ENCODE peak calls at places on chromosomes 4 and X, in ten cellular contexts. One of them, this sample, is unnamed.

GRCh38 chr4:62898115-62898514 is 1511.1 kb downstream of the TECRL start:
- DNase-seq in cardiac fibroblast: no peak
- DNase-seq in stimulated activated CD8-positive, alpha-beta memory T cell treated with anti-CD3 and anti-CD28 coated beads, Interleukin-15, amount 100 ng/mL, for 4 hours: no peak
- DNase-seq in tibial artery: no peak
- DNase-seq in endothelial cell: no peak
- DNase-seq in fibroblast of the conjunctiva: no peak
- DNase-seq in activated naive CD4-positive, alpha-beta T cell treated with anti-CD3 and anti-CD28 coated beads, Interleukin-2, amount 10 ng/mL, durations not matched to agents 7 days and 5 days: no peak
- DNase-seq in GM23248: no peak
- DNase-seq in T-helper 1 cell: no peak
- DNase-seq in HEK293T: no peak
- DNase-seq in this sample: no peak

GRCh38 chrX:12580548-12580947 is 210.7 kb upstream of the PRPS2 start:
- DNase-seq in cardiac fibroblast: no peak
- DNase-seq in stimulated activated CD8-positive, alpha-beta memory T cell treated with anti-CD3 and anti-CD28 coated beads, Interleukin-15, amount 100 ng/mL, for 4 hours: no peak
- DNase-seq in tibial artery: no peak
- DNase-seq in endothelial cell: no peak
- DNase-seq in fibroblast of the conjunctiva: no peak
- DNase-seq in activated naive CD4-positive, alpha-beta T cell treated with anti-CD3 and anti-CD28 coated beads, Interleukin-2, amount 10 ng/mL, durations not matched to agents 7 days and 5 days: no peak
- DNase-seq in GM23248: no peak
- DNase-seq in T-helper 1 cell: no peak
- DNase-seq in HEK293T: no peak
- DNase-seq in this sample: no peak

GRCh38 chr4:23485793-23486192 is 404.1 kb downstream of the PPARGC1A start:
- DNase-seq in cardiac fibroblast: peak
- DNase-seq in stimulated activated CD8-positive, alpha-beta memory T cell treated with anti-CD3 and anti-CD28 coated beads, Interleukin-15, amount 100 ng/mL, for 4 hours: no peak
- DNase-seq in tibial artery: no peak
- DNase-seq in endothelial cell: no peak
- DNase-seq in fibroblast of the conjunctiva: no peak
- DNase-seq in activated naive CD4-positive, alpha-beta T cell treated with anti-CD3 and anti-CD28 coated beads, Interleukin-2, amount 10 ng/mL, durations not matched to agents 7 days and 5 days: no peak
- DNase-seq in GM23248: no peak
- DNase-seq in T-helper 1 cell: no peak
- DNase-seq in HEK293T: no peak
- DNase-seq in this sample: no peak

GRCh38 chrX:71542825-71543224 is 9.9 kb downstream of the OGT start:
- DNase-seq in cardiac fibroblast: no peak
- DNase-seq in stimulated activated CD8-positive, alpha-beta memory T cell treated with anti-CD3 and anti-CD28 coated beads, Interleukin-15, amount 100 ng/mL, for 4 hours: no peak
- DNase-seq in tibial artery: no peak
- DNase-seq in endothelial cell: no peak
- DNase-seq in fibroblast of the conjunctiva: no peak
- DNase-seq in activated naive CD4-positive, alpha-beta T cell treated with anti-CD3 and anti-CD28 coated beads, Interleukin-2, amount 10 ng/mL, durations not matched to agents 7 days and 5 days: no peak
- DNase-seq in GM23248: peak
- DNase-seq in T-helper 1 cell: no peak
- DNase-seq in HEK293T: no peak
- DNase-seq in this sample: no peak

GRCh38 chrX:41043950-41044349 is 41.3 kb upstream of the USP9X start:
- DNase-seq in cardiac fibroblast: peak
- DNase-seq in stimulated activated CD8-positive, alpha-beta memory T cell treated with anti-CD3 and anti-CD28 coated beads, Interleukin-15, amount 100 ng/mL, for 4 hours: no peak
- DNase-seq in tibial artery: no peak
- DNase-seq in endothelial cell: no peak
- DNase-seq in fibroblast of the conjunctiva: peak
- DNase-seq in activated naive CD4-positive, alpha-beta T cell treated with anti-CD3 and anti-CD28 coated beads, Interleukin-2, amount 10 ng/mL, durations not matched to agents 7 days and 5 days: no peak
- DNase-seq in GM23248: peak
- DNase-seq in T-helper 1 cell: no peak
- DNase-seq in HEK293T: no peak
- DNase-seq in this sample: no peak

GRCh38 chr4:75516144-75516543 is 1.9 kb downstream of the THAP6 start:
- DNase-seq in cardiac fibroblast: no peak
- DNase-seq in stimulated activated CD8-positive, alpha-beta memory T cell treated with anti-CD3 and anti-CD28 coated beads, Interleukin-15, amount 100 ng/mL, for 4 hours: no peak
- DNase-seq in tibial artery: no peak
- DNase-seq in endothelial cell: no peak
- DNase-seq in fibroblast of the conjunctiva: no peak
- DNase-seq in activated naive CD4-positive, alpha-beta T cell treated with anti-CD3 and anti-CD28 coated beads, Interleukin-2, amount 10 ng/mL, durations not matched to agents 7 days and 5 days: no peak
- DNase-seq in GM23248: no peak
- DNase-seq in T-helper 1 cell: no peak
- DNase-seq in HEK293T: no peak
- DNase-seq in this sample: no peak

GRCh38 chr4:62670509-62670908 is 1470.4 kb downstream of the ADGRL3 start:
- DNase-seq in cardiac fibroblast: no peak
- DNase-seq in stimulated activated CD8-positive, alpha-beta memory T cell treated with anti-CD3 and anti-CD28 coated beads, Interleukin-15, amount 100 ng/mL, for 4 hours: no peak
- DNase-seq in tibial artery: no peak
- DNase-seq in endothelial cell: no peak
- DNase-seq in fibroblast of the conjunctiva: no peak
- DNase-seq in activated naive CD4-positive, alpha-beta T cell treated with anti-CD3 and anti-CD28 coated beads, Interleukin-2, amount 10 ng/mL, durations not matched to agents 7 days and 5 days: no peak
- DNase-seq in GM23248: no peak
- DNase-seq in T-helper 1 cell: no peak
- DNase-seq in HEK293T: no peak
- DNase-seq in this sample: no peak

GRCh38 chr4:99657801-99658200 is at the start of gene C4orf54:
- DNase-seq in cardiac fibroblast: no peak
- DNase-seq in stimulated activated CD8-positive, alpha-beta memory T cell treated with anti-CD3 and anti-CD28 coated beads, Interleukin-15, amount 100 ng/mL, for 4 hours: no peak
- DNase-seq in tibial artery: no peak
- DNase-seq in endothelial cell: no peak
- DNase-seq in fibroblast of the conjunctiva: no peak
- DNase-seq in activated naive CD4-positive, alpha-beta T cell treated with anti-CD3 and anti-CD28 coated beads, Interleukin-2, amount 10 ng/mL, durations not matched to agents 7 days and 5 days: no peak
- DNase-seq in GM23248: no peak
- DNase-seq in T-helper 1 cell: no peak
- DNase-seq in HEK293T: no peak
- DNase-seq in this sample: no peak

GRCh38 chrX:48493890-48494364 is 14.9 kb upstream of the PORCN start:
- DNase-seq in cardiac fibroblast: peak
- DNase-seq in stimulated activated CD8-positive, alpha-beta memory T cell treated with anti-CD3 and anti-CD28 coated beads, Interleukin-15, amount 100 ng/mL, for 4 hours: no peak
- DNase-seq in tibial artery: no peak
- DNase-seq in endothelial cell: peak
- DNase-seq in fibroblast of the conjunctiva: no peak
- DNase-seq in activated naive CD4-positive, alpha-beta T cell treated with anti-CD3 and anti-CD28 coated beads, Interleukin-2, amount 10 ng/mL, durations not matched to agents 7 days and 5 days: peak
- DNase-seq in GM23248: peak
- DNase-seq in T-helper 1 cell: no peak
- DNase-seq in HEK293T: peak
- DNase-seq in this sample: no peak

GRCh38 chr4:39770471-39770870 is 72.5 kb downstream of the UBE2K start:
- DNase-seq in cardiac fibroblast: no peak
- DNase-seq in stimulated activated CD8-positive, alpha-beta memory T cell treated with anti-CD3 and anti-CD28 coated beads, Interleukin-15, amount 100 ng/mL, for 4 hours: no peak
- DNase-seq in tibial artery: no peak
- DNase-seq in endothelial cell: no peak
- DNase-seq in fibroblast of the conjunctiva: no peak
- DNase-seq in activated naive CD4-positive, alpha-beta T cell treated with anti-CD3 and anti-CD28 coated beads, Interleukin-2, amount 10 ng/mL, durations not matched to agents 7 days and 5 days: no peak
- DNase-seq in GM23248: no peak
- DNase-seq in T-helper 1 cell: no peak
- DNase-seq in HEK293T: no peak
- DNase-seq in this sample: no peak

GRCh38 chr4:28001698-28002097 is 1141.1 kb downstream of the STIM2 start:
- DNase-seq in cardiac fibroblast: no peak
- DNase-seq in stimulated activated CD8-positive, alpha-beta memory T cell treated with anti-CD3 and anti-CD28 coated beads, Interleukin-15, amount 100 ng/mL, for 4 hours: no peak
- DNase-seq in tibial artery: no peak
- DNase-seq in endothelial cell: no peak
- DNase-seq in fibroblast of the conjunctiva: no peak
- DNase-seq in activated naive CD4-positive, alpha-beta T cell treated with anti-CD3 and anti-CD28 coated beads, Interleukin-2, amount 10 ng/mL, durations not matched to agents 7 days and 5 days: no peak
- DNase-seq in GM23248: no peak
- DNase-seq in T-helper 1 cell: no peak
- DNase-seq in HEK293T: no peak
- DNase-seq in this sample: no peak

GRCh38 chr4:100826808-100827548 is 309.2 kb upstream of the EMCN start:
- DNase-seq in cardiac fibroblast: no peak
- DNase-seq in stimulated activated CD8-positive, alpha-beta memory T cell treated with anti-CD3 and anti-CD28 coated beads, Interleukin-15, amount 100 ng/mL, for 4 hours: no peak
- DNase-seq in tibial artery: no peak
- DNase-seq in endothelial cell: no peak
- DNase-seq in fibroblast of the conjunctiva: no peak
- DNase-seq in activated naive CD4-positive, alpha-beta T cell treated with anti-CD3 and anti-CD28 coated beads, Interleukin-2, amount 10 ng/mL, durations not matched to agents 7 days and 5 days: no peak
- DNase-seq in GM23248: no peak
- DNase-seq in T-helper 1 cell: no peak
- DNase-seq in HEK293T: no peak
- DNase-seq in this sample: no peak

GRCh38 chrX:109270580-109271484 is 211.1 kb downstream of the GUCY2F start:
- DNase-seq in cardiac fibroblast: peak
- DNase-seq in stimulated activated CD8-positive, alpha-beta memory T cell treated with anti-CD3 and anti-CD28 coated beads, Interleukin-15, amount 100 ng/mL, for 4 hours: no peak
- DNase-seq in tibial artery: no peak
- DNase-seq in endothelial cell: no peak
- DNase-seq in fibroblast of the conjunctiva: no peak
- DNase-seq in activated naive CD4-positive, alpha-beta T cell treated with anti-CD3 and anti-CD28 coated beads, Interleukin-2, amount 10 ng/mL, durations not matched to agents 7 days and 5 days: no peak
- DNase-seq in GM23248: peak
- DNase-seq in T-helper 1 cell: no peak
- DNase-seq in HEK293T: no peak
- DNase-seq in this sample: no peak

GRCh38 chr4:151807220-151807619 is 46.4 kb upstream of the GATB start:
- DNase-seq in cardiac fibroblast: peak
- DNase-seq in stimulated activated CD8-positive, alpha-beta memory T cell treated with anti-CD3 and anti-CD28 coated beads, Interleukin-15, amount 100 ng/mL, for 4 hours: no peak
- DNase-seq in tibial artery: no peak
- DNase-seq in endothelial cell: no peak
- DNase-seq in fibroblast of the conjunctiva: no peak
- DNase-seq in activated naive CD4-positive, alpha-beta T cell treated with anti-CD3 and anti-CD28 coated beads, Interleukin-2, amount 10 ng/mL, durations not matched to agents 7 days and 5 days: no peak
- DNase-seq in GM23248: peak
- DNase-seq in T-helper 1 cell: no peak
- DNase-seq in HEK293T: no peak
- DNase-seq in this sample: no peak

GRCh38 chrX:13220916-13221315 is 98.9 kb downstream of the ATXN3L start:
- DNase-seq in cardiac fibroblast: peak
- DNase-seq in stimulated activated CD8-positive, alpha-beta memory T cell treated with anti-CD3 and anti-CD28 coated beads, Interleukin-15, amount 100 ng/mL, for 4 hours: no peak
- DNase-seq in tibial artery: no peak
- DNase-seq in endothelial cell: no peak
- DNase-seq in fibroblast of the conjunctiva: peak
- DNase-seq in activated naive CD4-positive, alpha-beta T cell treated with anti-CD3 and anti-CD28 coated beads, Interleukin-2, amount 10 ng/mL, durations not matched to agents 7 days and 5 days: no peak
- DNase-seq in GM23248: peak
- DNase-seq in T-helper 1 cell: no peak
- DNase-seq in HEK293T: no peak
- DNase-seq in this sample: no peak

GRCh38 chr4:70914631-70915030 is 12.5 kb downstream of the MOB1B start:
- DNase-seq in cardiac fibroblast: no peak
- DNase-seq in stimulated activated CD8-positive, alpha-beta memory T cell treated with anti-CD3 and anti-CD28 coated beads, Interleukin-15, amount 100 ng/mL, for 4 hours: no peak
- DNase-seq in tibial artery: no peak
- DNase-seq in endothelial cell: no peak
- DNase-seq in fibroblast of the conjunctiva: no peak
- DNase-seq in activated naive CD4-positive, alpha-beta T cell treated with anti-CD3 and anti-CD28 coated beads, Interleukin-2, amount 10 ng/mL, durations not matched to agents 7 days and 5 days: no peak
- DNase-seq in GM23248: no peak
- DNase-seq in T-helper 1 cell: no peak
- DNase-seq in HEK293T: no peak
- DNase-seq in this sample: no peak

GRCh38 chrX:43556207-43556606 is 99.9 kb upstream of the MAOA start:
- DNase-seq in cardiac fibroblast: no peak
- DNase-seq in stimulated activated CD8-positive, alpha-beta memory T cell treated with anti-CD3 and anti-CD28 coated beads, Interleukin-15, amount 100 ng/mL, for 4 hours: no peak
- DNase-seq in tibial artery: no peak
- DNase-seq in endothelial cell: no peak
- DNase-seq in fibroblast of the conjunctiva: no peak
- DNase-seq in activated naive CD4-positive, alpha-beta T cell treated with anti-CD3 and anti-CD28 coated beads, Interleukin-2, amount 10 ng/mL, durations not matched to agents 7 days and 5 days: no peak
- DNase-seq in GM23248: no peak
- DNase-seq in T-helper 1 cell: no peak
- DNase-seq in HEK293T: no peak
- DNase-seq in this sample: no peak

GRCh38 chrX:133307637-133308485 is 89.7 kb upstream of the TFDP3 start:
- DNase-seq in cardiac fibroblast: no peak
- DNase-seq in stimulated activated CD8-positive, alpha-beta memory T cell treated with anti-CD3 and anti-CD28 coated beads, Interleukin-15, amount 100 ng/mL, for 4 hours: no peak
- DNase-seq in tibial artery: peak
- DNase-seq in endothelial cell: peak
- DNase-seq in fibroblast of the conjunctiva: no peak
- DNase-seq in activated naive CD4-positive, alpha-beta T cell treated with anti-CD3 and anti-CD28 coated beads, Interleukin-2, amount 10 ng/mL, durations not matched to agents 7 days and 5 days: no peak
- DNase-seq in GM23248: peak
- DNase-seq in T-helper 1 cell: no peak
- DNase-seq in HEK293T: no peak
- DNase-seq in this sample: no peak

GRCh38 chr4:157072002-157072401 is 3.9 kb upstream of the GLRB start:
- DNase-seq in cardiac fibroblast: peak
- DNase-seq in stimulated activated CD8-positive, alpha-beta memory T cell treated with anti-CD3 and anti-CD28 coated beads, Interleukin-15, amount 100 ng/mL, for 4 hours: no peak
- DNase-seq in tibial artery: no peak
- DNase-seq in endothelial cell: no peak
- DNase-seq in fibroblast of the conjunctiva: no peak
- DNase-seq in activated naive CD4-positive, alpha-beta T cell treated with anti-CD3 and anti-CD28 coated beads, Interleukin-2, amount 10 ng/mL, durations not matched to agents 7 days and 5 days: no peak
- DNase-seq in GM23248: peak
- DNase-seq in T-helper 1 cell: no peak
- DNase-seq in HEK293T: no peak
- DNase-seq in this sample: no peak

GRCh38 chr4:148056879-148057278 is 325.0 kb downstream of the ARHGAP10 start:
- DNase-seq in cardiac fibroblast: peak
- DNase-seq in stimulated activated CD8-positive, alpha-beta memory T cell treated with anti-CD3 and anti-CD28 coated beads, Interleukin-15, amount 100 ng/mL, for 4 hours: peak
- DNase-seq in tibial artery: peak
- DNase-seq in endothelial cell: no peak
- DNase-seq in fibroblast of the conjunctiva: peak
- DNase-seq in activated naive CD4-positive, alpha-beta T cell treated with anti-CD3 and anti-CD28 coated beads, Interleukin-2, amount 10 ng/mL, durations not matched to agents 7 days and 5 days: peak
- DNase-seq in GM23248: peak
- DNase-seq in T-helper 1 cell: peak
- DNase-seq in HEK293T: peak
- DNase-seq in this sample: peak

GRCh38 chr4:1992468-1993168 is 16.2 kb downstream of the NELFA start:
- DNase-seq in cardiac fibroblast: peak
- DNase-seq in stimulated activated CD8-positive, alpha-beta memory T cell treated with anti-CD3 and anti-CD28 coated beads, Interleukin-15, amount 100 ng/mL, for 4 hours: no peak
- DNase-seq in tibial artery: no peak
- DNase-seq in endothelial cell: peak
- DNase-seq in fibroblast of the conjunctiva: no peak
- DNase-seq in activated naive CD4-positive, alpha-beta T cell treated with anti-CD3 and anti-CD28 coated beads, Interleukin-2, amount 10 ng/mL, durations not matched to agents 7 days and 5 days: no peak
- DNase-seq in GM23248: no peak
- DNase-seq in T-helper 1 cell: no peak
- DNase-seq in HEK293T: no peak
- DNase-seq in this sample: no peak

GRCh38 chrX:124268099-124268498 is 64.4 kb upstream of the TEX13D start:
- DNase-seq in cardiac fibroblast: no peak
- DNase-seq in stimulated activated CD8-positive, alpha-beta memory T cell treated with anti-CD3 and anti-CD28 coated beads, Interleukin-15, amount 100 ng/mL, for 4 hours: no peak
- DNase-seq in tibial artery: no peak
- DNase-seq in endothelial cell: no peak
- DNase-seq in fibroblast of the conjunctiva: no peak
- DNase-seq in activated naive CD4-positive, alpha-beta T cell treated with anti-CD3 and anti-CD28 coated beads, Interleukin-2, amount 10 ng/mL, durations not matched to agents 7 days and 5 days: no peak
- DNase-seq in GM23248: no peak
- DNase-seq in T-helper 1 cell: no peak
- DNase-seq in HEK293T: no peak
- DNase-seq in this sample: no peak

GRCh38 chr4:39330353-39330752 is 35.8 kb downstream of the RFC1 start:
- DNase-seq in cardiac fibroblast: no peak
- DNase-seq in stimulated activated CD8-positive, alpha-beta memory T cell treated with anti-CD3 and anti-CD28 coated beads, Interleukin-15, amount 100 ng/mL, for 4 hours: no peak
- DNase-seq in tibial artery: no peak
- DNase-seq in endothelial cell: no peak
- DNase-seq in fibroblast of the conjunctiva: no peak
- DNase-seq in activated naive CD4-positive, alpha-beta T cell treated with anti-CD3 and anti-CD28 coated beads, Interleukin-2, amount 10 ng/mL, durations not matched to agents 7 days and 5 days: no peak
- DNase-seq in GM23248: no peak
- DNase-seq in T-helper 1 cell: no peak
- DNase-seq in HEK293T: no peak
- DNase-seq in this sample: no peak

GRCh38 chr4:38046735-38047487 is 86.7 kb downstream of the PTTG2 start:
- DNase-seq in cardiac fibroblast: peak
- DNase-seq in stimulated activated CD8-positive, alpha-beta memory T cell treated with anti-CD3 and anti-CD28 coated beads, Interleukin-15, amount 100 ng/mL, for 4 hours: no peak
- DNase-seq in tibial artery: no peak
- DNase-seq in endothelial cell: no peak
- DNase-seq in fibroblast of the conjunctiva: no peak
- DNase-seq in activated naive CD4-positive, alpha-beta T cell treated with anti-CD3 and anti-CD28 coated beads, Interleukin-2, amount 10 ng/mL, durations not matched to agents 7 days and 5 days: no peak
- DNase-seq in GM23248: no peak
- DNase-seq in T-helper 1 cell: no peak
- DNase-seq in HEK293T: no peak
- DNase-seq in this sample: no peak

GRCh38 chr4:41323706-41324105 is 67.0 kb downstream of the UCHL1 start:
- DNase-seq in cardiac fibroblast: peak
- DNase-seq in stimulated activated CD8-positive, alpha-beta memory T cell treated with anti-CD3 and anti-CD28 coated beads, Interleukin-15, amount 100 ng/mL, for 4 hours: no peak
- DNase-seq in tibial artery: no peak
- DNase-seq in endothelial cell: no peak
- DNase-seq in fibroblast of the conjunctiva: no peak
- DNase-seq in activated naive CD4-positive, alpha-beta T cell treated with anti-CD3 and anti-CD28 coated beads, Interleukin-2, amount 10 ng/mL, durations not matched to agents 7 days and 5 days: no peak
- DNase-seq in GM23248: no peak
- DNase-seq in T-helper 1 cell: no peak
- DNase-seq in HEK293T: no peak
- DNase-seq in this sample: no peak